ENCODE peak calls at places on chromosomes 5 and 9, in eight cellular contexts. W is fibroblast of the conjunctiva; N is stimulated activated CD4-positive, alpha-beta T cell treated with anti-CD3 and anti-CD28 coated beads, TNF-alpha, amount 100 ng/mL, for 1 hour; M is T-helper 17 cell; O is glomerular endothelial cell; T is amygdala; G is BE2C; F is D341Med. S is an unnamed sample.

GRCh38 chr5:139696894-139697658 is 48.9 kb downstream of the CXXC5 start:
- DNase-seq in W (peak), N (no peak), M (no peak), O (no peak), T (peak), G (peak), F (no peak), S (no peak)

GRCh38 chr5:29134418-29134817 is 2059.1 kb upstream of the CDH6 start:
- DNase-seq in W (no peak), N (no peak), M (no peak), O (no peak), T (no peak), G (no peak), F (no peak), S (no peak)

GRCh38 chr9:127976943-127977871 is 3.6 kb downstream of the EEIG1 start:
- DNase-seq in W (no peak), N (no peak), M (no peak), O (no peak), T (no peak), G (no peak), F (no peak), S (no peak)

GRCh38 chr9:136284311-136284710 is 19.6 kb downstream of the CCDC187 start:
- DNase-seq in W (no peak), N (no peak), M (no peak), O (no peak), T (no peak), G (no peak), F (no peak), S (no peak)

GRCh38 chr5:158958048-158958994 is 141.4 kb downstream of the EBF1 start:
- DNase-seq in W (no peak), N (no peak), M (no peak), O (no peak), T (no peak), G (peak), F (no peak), S (no peak)

GRCh38 chr5:172559004-172559932 is 81.8 kb upstream of the NEURL1B start:
- DNase-seq in W (peak), N (no peak), M (no peak), O (no peak), T (no peak), G (no peak), F (no peak), S (no peak)

GRCh38 chr9:95157491-95158151 is 159.9 kb downstream of the FANCC start:
- DNase-seq in W (peak), N (no peak), M (no peak), O (no peak), T (no peak), G (peak), F (no peak), S (no peak)

GRCh38 chr5:132429451-132430440 is 60.2 kb downstream of the SLC22A5 start:
- DNase-seq in W (no peak), N (no peak), M (no peak), O (no peak), T (no peak), G (no peak), F (no peak), S (no peak)

GRCh38 chr5:126544087-126544740 is 50.8 kb downstream of the ALDH7A1 start:
- DNase-seq in W (no peak), N (no peak), M (no peak), O (no peak), T (no peak), G (peak), F (peak), S (no peak)

GRCh38 chr9:81620009-81620405 is 69.3 kb downstream of the TLE1 start:
- DNase-seq in W (no peak), N (no peak), M (no peak), O (no peak), T (no peak), G (no peak), F (no peak), S (no peak)

GRCh38 chr5:91357012-91357634 is 26.0 kb downstream of the ARRDC3 start:
- DNase-seq in W (no peak), N (no peak), M (no peak), O (no peak), T (no peak), G (no peak), F (peak), S (no peak)

GRCh38 chr5:122156724-122157325 is 27.5 kb downstream of the ZNF474 start:
- DNase-seq in W (no peak), N (no peak), M (no peak), O (no peak), T (no peak), G (peak), F (peak), S (no peak)

GRCh38 chr5:139207302-139208000 is 9.3 kb upstream of the SIL1 start:
- DNase-seq in W (no peak), N (no peak), M (no peak), O (no peak), T (no peak), G (no peak), F (no peak), S (no peak)

GRCh38 chr9:90287567-90288274 is 354.9 kb downstream of the DIRAS2 start:
- DNase-seq in W (no peak), N (no peak), M (no peak), O (no peak), T (no peak), G (no peak), F (no peak), S (no peak)

GRCh38 chr5:150503977-150504620 is 3.8 kb upstream of the NDST1 start:
- DNase-seq in W (peak), N (no peak), M (no peak), O (no peak), T (peak), G (peak), F (peak), S (no peak)

GRCh38 chr5:3856036-3856435 is 260.4 kb downstream of the IRX1 start:
- DNase-seq in W (no peak), N (no peak), M (no peak), O (no peak), T (no peak), G (no peak), F (no peak), S (no peak)

GRCh38 chr5:135861646-135862045 is 27.2 kb downstream of the SLC25A48 start:
- DNase-seq in W (no peak), N (no peak), M (no peak), O (no peak), T (no peak), G (no peak), F (no peak), S (no peak)

S was measured in activated effector memory CD4-positive, alpha-beta T cell treated with Interleukin-2 at 50 U/mL for 16 hours.